ENCODE peak calls at places on chromosomes 13 and 19, in nine cellular contexts. D is PC-9; C is endodermal cell; N is tibial artery; U is heart right ventricle; X is CD4-positive, alpha-beta memory T cell; P is IMR-90; F is fibroblast of lung; G is heart left ventricle. W is an unnamed sample.
A peak's percentile ranks its signal among the peaks of the same experiment; 100 is the strongest.

GRCh38 chr13:91632071-91632470 is 233.7 kb downstream of the GPC5 start:
- DNase-seq in D (no peak), C (no peak), N (no peak), U (no peak), X (no peak), P (peak; percentile 12), F (peak; percentile 18), G (no peak), W (no peak)

GRCh38 chr19:38953677-38954076 is 21.9 kb downstream of the FBXO17 start:
- DNase-seq in D (no peak), C (peak; percentile 77), N (no peak), U (no peak), X (no peak), P (no peak), F (no peak), G (no peak), W (no peak)

GRCh38 chr19:42290136-42290522 is 11.8 kb upstream of the PRR19 start:
- DNase-seq in D (no peak), C (no peak), N (no peak), U (no peak), X (no peak), P (no peak), F (no peak), G (no peak), W (no peak)

GRCh38 chr13:22001336-22001735 is 330.5 kb downstream of the FGF9 start:
- DNase-seq in D (no peak), C (no peak), N (no peak), U (no peak), X (no peak), P (no peak), F (no peak), G (no peak), W (no peak)

GRCh38 chr13:30796132-30796832 is 60.9 kb downstream of the ALOX5AP start:
- DNase-seq in D (peak; percentile 96), C (no peak), N (no peak), U (no peak), X (no peak), P (peak; percentile 62), F (peak; percentile 59), G (no peak), W (peak; percentile 51)

GRCh38 chr13:21675095-21676007 is 4.5 kb downstream of the FGF9 start:
- DNase-seq in D (no peak), C (peak; percentile 74), N (no peak), U (peak; percentile 43), X (peak; percentile 65), P (no peak), F (no peak), G (peak; percentile 69), W (peak; percentile 41)

GRCh38 chr13:60167121-60167520 is 3.4 kb upstream of the DIAPH3 start:
- DNase-seq in D (no peak), C (no peak), N (no peak), U (no peak), X (no peak), P (no peak), F (no peak), G (no peak), W (no peak)

GRCh38 chr13:29046588-29046987 is 226.4 kb downstream of the MTUS2 start:
- DNase-seq in D (no peak), C (no peak), N (no peak), U (no peak), X (no peak), P (no peak), F (no peak), G (no peak), W (no peak)

GRCh38 chr13:65460136-65460535 is 1770.0 kb downstream of the PCDH9 start:
- DNase-seq in D (no peak), C (no peak), N (no peak), U (no peak), X (no peak), P (peak; percentile 85), F (peak; percentile 75), G (no peak), W (no peak)

GRCh38 chr19:24004166-24004565 is 82.8 kb upstream of the ZNF254 start:
- DNase-seq in D (no peak), C (no peak), N (no peak), U (no peak), X (no peak), P (no peak), F (no peak), G (no peak), W (no peak)

GRCh38 chr19:3844596-3844995 is 24.2 kb downstream of the ZFR2 start:
- DNase-seq in D (no peak), C (no peak), N (no peak), U (no peak), X (no peak), P (peak; percentile 8), F (no peak), G (no peak), W (no peak)

GRCh38 chr19:46745521-46746280 is at the start of gene FKRP:
- DNase-seq in D (no peak), C (peak; percentile 76), N (no peak), U (no peak), X (no peak), P (no peak), F (no peak), G (no peak), W (no peak)

GRCh38 chr19:409006-409514 is at the start of gene C2CD4C:
- DNase-seq in D (no peak), C (peak; percentile 76), N (no peak), U (no peak), X (no peak), P (no peak), F (no peak), G (peak; percentile 64), W (no peak)

GRCh38 chr13:25901460-25902376 is 150.1 kb downstream of the SHISA2 start:
- DNase-seq in D (peak; percentile 40), C (no peak), N (no peak), U (no peak), X (peak; percentile 84), P (peak; percentile 11), F (peak; percentile 68), G (no peak), W (peak; percentile 7)

DNA sequence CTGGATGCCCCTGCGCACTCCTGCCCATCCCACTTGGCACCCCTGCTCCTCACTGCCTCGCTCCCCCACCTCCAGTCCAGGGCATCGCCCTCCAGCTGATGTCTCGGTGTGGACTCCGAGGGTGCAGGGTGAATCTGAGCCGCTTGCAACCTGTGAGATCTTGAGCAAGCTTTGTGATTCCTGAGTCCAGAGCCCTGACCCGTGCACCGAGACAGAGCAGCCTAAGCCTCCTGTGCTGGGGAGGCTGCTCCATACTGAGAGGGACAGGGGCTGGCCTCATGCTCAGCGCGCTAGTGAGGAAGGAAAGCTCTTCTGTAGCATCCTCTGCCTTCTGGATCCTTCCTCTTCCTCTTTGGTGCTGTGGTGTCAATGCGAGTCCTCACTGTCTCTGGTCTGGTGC is 116.0 kb downstream of the TEX29 start:
- DNase-seq in D (no peak), C (no peak), N (no peak), U (no peak), X (no peak), P (no peak), F (no peak), G (no peak), W (no peak)
- H3K4me1 ChIP-seq in D (no peaks in the 10 kb centered on the region), C (no peaks in the 10 kb centered on the region), N (no peaks in the 10 kb centered on the region), U (no peaks in the 10 kb centered on the region), X (no peaks in the 10 kb centered on the region), P (no peaks in the 10 kb centered on the region), F (no peaks in the 10 kb centered on the region), G (no peaks in the 10 kb centered on the region), W (no peaks in the 10 kb centered on the region)

DNA sequence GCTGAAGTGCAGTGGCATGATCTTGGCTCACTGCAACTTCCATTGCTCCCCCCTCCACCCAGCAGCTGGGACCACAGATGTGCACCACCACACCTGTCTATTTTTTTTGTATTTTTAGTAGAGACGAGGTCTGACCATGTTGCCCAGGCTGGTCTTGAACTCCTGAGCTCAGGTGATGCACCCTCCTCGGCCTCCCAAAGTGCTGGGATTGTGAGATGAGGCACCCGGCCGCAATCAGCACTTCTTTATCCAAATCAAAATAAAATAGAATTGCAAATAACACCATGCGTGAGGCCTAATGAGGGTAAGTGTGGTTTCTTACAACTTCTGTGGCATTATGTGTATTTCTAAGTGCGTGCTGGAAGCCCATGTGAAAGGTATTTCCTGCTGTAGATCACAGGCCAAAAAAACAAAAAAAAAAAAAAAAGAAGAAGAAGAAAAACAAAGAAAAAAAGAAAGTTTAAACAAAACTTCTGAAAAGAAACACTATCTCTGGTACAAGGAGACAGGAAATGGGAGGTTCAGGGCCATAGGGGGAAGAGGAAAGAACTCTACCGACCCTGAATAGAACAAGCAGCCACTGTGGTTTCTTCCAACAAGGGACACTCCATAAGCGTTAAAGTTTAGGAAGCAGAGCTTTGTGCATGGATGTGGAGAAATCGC is 3.0 kb upstream of the GRAMD1A start:
- DNase-seq in D (no peak), C (no peak), N (no peak), U (no peak), X (no peak), P (no peak), F (no peak), G (no peak), W (peak; percentile 75)
- H3K4me1 ChIP-seq in D (peaks cover 20% of the 10 kb centered on the region), C (no peaks in the 10 kb centered on the region), N (peaks cover 24% of the 10 kb centered on the region), U (peaks cover 76% of the 10 kb centered on the region), X (peaks cover 53% of the 10 kb centered on the region), P (peaks cover 7% of the 10 kb centered on the region), F (peaks cover 2% of the 10 kb centered on the region), G (peaks cover 64% of the 10 kb centered on the region), W (peaks cover 62% of the 10 kb centered on the region)

DNA sequence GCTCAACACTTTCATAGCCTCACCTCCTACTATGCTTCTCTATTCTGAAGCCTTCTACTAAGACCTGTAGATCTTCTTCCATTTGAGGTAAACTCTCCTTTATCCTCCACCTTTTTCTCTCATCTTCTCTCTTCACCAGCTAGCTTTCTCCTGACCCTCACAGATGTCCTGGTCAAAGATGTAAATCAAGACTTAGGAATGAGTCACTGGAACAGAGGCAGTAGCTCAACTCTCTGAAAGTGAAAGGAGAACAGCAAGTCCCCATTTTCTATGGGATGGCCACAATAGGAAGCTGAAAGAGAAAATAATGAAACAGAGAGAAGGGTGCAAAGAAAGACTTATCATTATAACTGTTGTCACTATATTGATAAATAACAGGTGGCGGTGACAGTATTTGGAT is 86.1 kb upstream of the DOCK9 start:
- DNase-seq in D (no peak), C (no peak), N (no peak), U (no peak), X (no peak), P (peak; percentile 35), F (peak; percentile 61), G (no peak), W (no peak)
- H3K4me1 ChIP-seq in D (peaks cover 18% of the 10 kb centered on the region), C (no peaks in the 10 kb centered on the region), N (peaks cover 4% of the 10 kb centered on the region), U (peaks cover 75% of the 10 kb centered on the region), X (peaks cover 70% of the 10 kb centered on the region), P (peaks cover 18% of the 10 kb centered on the region), F (peaks cover 7% of the 10 kb centered on the region), G (peaks cover 45% of the 10 kb centered on the region), W (peaks cover 15% of the 10 kb centered on the region)

DNA sequence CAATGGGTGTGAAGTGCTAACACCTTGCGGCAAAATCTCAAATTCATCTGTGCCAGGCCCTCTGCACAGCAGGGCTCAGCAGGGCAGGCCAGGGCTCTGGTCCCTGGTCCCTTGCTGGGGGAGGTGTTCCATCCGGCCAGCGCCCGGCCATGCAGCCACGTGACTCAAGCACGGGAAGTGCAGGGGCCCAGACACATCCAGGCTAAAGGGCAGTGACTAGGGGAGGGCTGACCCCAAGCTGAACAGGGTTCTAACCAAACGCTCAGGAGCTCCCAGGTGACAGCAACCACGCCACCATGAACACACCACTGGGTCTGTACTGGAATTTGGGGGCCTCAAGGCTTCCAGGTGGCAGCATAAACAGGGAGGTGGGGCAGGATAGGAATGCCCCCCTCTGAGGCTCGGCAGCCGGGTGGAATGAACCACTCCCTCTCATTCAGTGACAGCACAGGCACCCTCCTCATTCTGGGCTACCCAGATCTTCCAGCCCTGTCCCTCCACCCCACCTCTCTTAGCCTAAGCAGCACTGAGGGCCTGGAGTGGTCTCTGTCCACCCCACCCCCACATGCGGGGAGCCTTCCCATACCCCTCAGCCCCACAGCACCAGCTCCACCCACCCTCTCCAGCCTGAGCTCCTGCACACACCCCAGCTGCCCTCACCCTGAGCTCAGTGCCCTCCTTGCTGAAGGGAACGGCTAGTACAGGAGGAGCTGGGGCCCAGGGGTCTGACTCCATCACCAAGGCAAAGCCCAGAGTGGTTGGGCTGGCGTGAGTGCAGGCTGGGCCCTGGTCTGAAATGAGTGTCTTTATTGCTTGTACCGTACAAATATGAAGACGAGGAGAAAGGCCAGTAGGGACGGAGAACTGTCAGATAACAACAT is 5.3 kb upstream of the CCNP start:
- DNase-seq in D (no peak), C (peak; percentile 81), N (no peak), U (peak; percentile 35), X (no peak), P (no peak), F (peak; percentile 15), G (peak; percentile 62), W (no peak)
- H3K4me1 ChIP-seq in D (no peaks in the 10 kb centered on the region), C (peaks cover 12% of the 10 kb centered on the region), N (peaks cover 4% of the 10 kb centered on the region), U (peaks cover 19% of the 10 kb centered on the region), X (no peaks in the 10 kb centered on the region), P (peaks cover 12% of the 10 kb centered on the region), F (peaks cover 8% of the 10 kb centered on the region), G (peaks cover 21% of the 10 kb centered on the region), W (no peaks in the 10 kb centered on the region)

W was measured in CD4-positive, CD25-positive, alpha-beta regulatory T cell.